ENCODE peak calls at places on chromosomes 1 and 21, in eight cellular contexts. One of them, this sample, is unnamed.
A peak's percentile ranks its signal among the peaks of the same experiment; 100 is the strongest.

GRCh38 chr1:52054496-52055065 is 410 bp downstream of the TXNDC12 start:
- DNase-seq in astrocyte of the cerebellum: no peak
- DNase-seq in psoas muscle: no peak
- DNase-seq in AG10803: no peak
- DNase-seq in fibroblast of pulmonary artery: no peak
- DNase-seq in pancreas: no peak
- DNase-seq in endothelial cell: no peak
- DNase-seq in fibroblast of the aortic adventitia: no peak
- DNase-seq in this sample: no peak

GRCh38 chr1:43919906-43920305 is 13.7 kb upstream of the ARTN start:
- DNase-seq in astrocyte of the cerebellum: no peak
- DNase-seq in pancreas: no peak
- DNase-seq in psoas muscle: no peak
- DNase-seq in endothelial cell: no peak
- DNase-seq in fibroblast of the aortic adventitia: no peak
- DNase-seq in AG10803: no peak
- DNase-seq in fibroblast of pulmonary artery: no peak
- DNase-seq in this sample: no peak

GRCh38 chr1:70528591-70529333 is 117.7 kb downstream of the CTH start:
- DNase-seq in fibroblast of pulmonary artery: peak; percentile 47
- DNase-seq in astrocyte of the cerebellum: no peak
- DNase-seq in psoas muscle: no peak
- DNase-seq in endothelial cell: peak; percentile 38
- DNase-seq in pancreas: no peak
- DNase-seq in AG10803: peak; percentile 36
- DNase-seq in fibroblast of the aortic adventitia: peak; percentile 56
- DNase-seq in this sample: peak; percentile 35

GRCh38 chr1:51044834-51045233 is 57.2 kb upstream of the C1orf185 start:
- DNase-seq in fibroblast of pulmonary artery: peak; percentile 41
- DNase-seq in psoas muscle: no peak
- DNase-seq in AG10803: peak; percentile 43
- DNase-seq in astrocyte of the cerebellum: no peak
- DNase-seq in pancreas: no peak
- DNase-seq in fibroblast of the aortic adventitia: peak; percentile 47
- DNase-seq in endothelial cell: no peak
- DNase-seq in this sample: no peak

GRCh38 chr1:117618450-117619122 is 12.7 kb downstream of the TENT5C start:
- DNase-seq in pancreas: no peak
- DNase-seq in astrocyte of the cerebellum: no peak
- DNase-seq in endothelial cell: no peak
- DNase-seq in psoas muscle: no peak
- DNase-seq in fibroblast of the aortic adventitia: no peak
- DNase-seq in AG10803: no peak
- DNase-seq in fibroblast of pulmonary artery: no peak
- DNase-seq in this sample: no peak

GRCh38 chr1:71001627-71002026 is 46.0 kb downstream of the PTGER3 start:
- DNase-seq in fibroblast of pulmonary artery: peak; percentile 10
- DNase-seq in astrocyte of the cerebellum: no peak
- DNase-seq in AG10803: peak; percentile 11
- DNase-seq in endothelial cell: no peak
- DNase-seq in fibroblast of the aortic adventitia: no peak
- DNase-seq in psoas muscle: no peak
- DNase-seq in pancreas: no peak
- DNase-seq in this sample: no peak

GRCh38 chr1:181174860-181175259 is 86.4 kb downstream of the IER5 start:
- DNase-seq in fibroblast of pulmonary artery: no peak
- DNase-seq in pancreas: no peak
- DNase-seq in endothelial cell: no peak
- DNase-seq in astrocyte of the cerebellum: no peak
- DNase-seq in AG10803: no peak
- DNase-seq in fibroblast of the aortic adventitia: no peak
- DNase-seq in psoas muscle: no peak
- DNase-seq in this sample: no peak

GRCh38 chr1:22662318-22662717 is 9.3 kb downstream of the C1QB start:
- DNase-seq in pancreas: no peak
- DNase-seq in endothelial cell: no peak
- DNase-seq in astrocyte of the cerebellum: no peak
- DNase-seq in psoas muscle: no peak
- DNase-seq in fibroblast of the aortic adventitia: no peak
- DNase-seq in AG10803: no peak
- DNase-seq in fibroblast of pulmonary artery: no peak
- DNase-seq in this sample: no peak

GRCh38 chr21:45266518-45267389 is 20.9 kb downstream of the POFUT2 start:
- DNase-seq in AG10803: peak; percentile 30
- DNase-seq in pancreas: no peak
- DNase-seq in psoas muscle: no peak
- DNase-seq in endothelial cell: no peak
- DNase-seq in fibroblast of pulmonary artery: no peak
- DNase-seq in fibroblast of the aortic adventitia: no peak
- DNase-seq in astrocyte of the cerebellum: no peak
- DNase-seq in this sample: no peak

GRCh38 chr1:156859523-156860112 is 701 bp upstream of the INSRR start:
- DNase-seq in fibroblast of pulmonary artery: peak; percentile 17
- DNase-seq in psoas muscle: no peak
- DNase-seq in AG10803: peak; percentile 9
- DNase-seq in pancreas: peak; percentile 78
- DNase-seq in endothelial cell: no peak
- DNase-seq in astrocyte of the cerebellum: no peak
- DNase-seq in fibroblast of the aortic adventitia: peak; percentile 26
- DNase-seq in this sample: peak; percentile 37

GRCh38 chr1:210233495-210234253 is 1.1 kb downstream of the SERTAD4 start:
- DNase-seq in AG10803: peak; percentile 68
- DNase-seq in fibroblast of pulmonary artery: peak; percentile 73
- DNase-seq in astrocyte of the cerebellum: peak; percentile 62
- DNase-seq in pancreas: peak; percentile 75
- DNase-seq in psoas muscle: no peak
- DNase-seq in fibroblast of the aortic adventitia: peak; percentile 74
- DNase-seq in endothelial cell: peak; percentile 49
- DNase-seq in this sample: peak; percentile 31

GRCh38 chr21:28336299-28336698 is 656.4 kb downstream of the LTN1 start:
- DNase-seq in fibroblast of the aortic adventitia: peak; percentile 98
- DNase-seq in astrocyte of the cerebellum: peak; percentile 63
- DNase-seq in pancreas: no peak
- DNase-seq in endothelial cell: no peak
- DNase-seq in psoas muscle: no peak
- DNase-seq in fibroblast of pulmonary artery: peak; percentile 92
- DNase-seq in AG10803: peak; percentile 91
- DNase-seq in this sample: no peak

GRCh38 chr21:36985761-36986594 is 19.5 kb upstream of the HLCS start:
- DNase-seq in astrocyte of the cerebellum: no peak
- DNase-seq in endothelial cell: no peak
- DNase-seq in AG10803: no peak
- DNase-seq in psoas muscle: no peak
- DNase-seq in fibroblast of the aortic adventitia: no peak
- DNase-seq in fibroblast of pulmonary artery: no peak
- DNase-seq in pancreas: no peak
- DNase-seq in this sample: no peak

GRCh38 chr1:158331431-158331830 is at the start of gene CD1B:
- DNase-seq in endothelial cell: no peak
- DNase-seq in astrocyte of the cerebellum: no peak
- DNase-seq in fibroblast of pulmonary artery: no peak
- DNase-seq in AG10803: no peak
- DNase-seq in pancreas: no peak
- DNase-seq in fibroblast of the aortic adventitia: no peak
- DNase-seq in psoas muscle: no peak
- DNase-seq in this sample: no peak

GRCh38 chr1:183416850-183417690 is 1.1 kb downstream of the NMNAT2 start:
- DNase-seq in fibroblast of the aortic adventitia: peak; percentile 60
- DNase-seq in astrocyte of the cerebellum: peak; percentile 27
- DNase-seq in psoas muscle: peak; percentile 76
- DNase-seq in endothelial cell: peak; percentile 90
- DNase-seq in fibroblast of pulmonary artery: peak; percentile 70
- DNase-seq in pancreas: peak; percentile 85
- DNase-seq in AG10803: peak; percentile 39
- DNase-seq in this sample: peak; percentile 78

GRCh38 chr1:103110701-103111100 is 2.4 kb upstream of the COL11A1 start:
- DNase-seq in fibroblast of pulmonary artery: no peak
- DNase-seq in fibroblast of the aortic adventitia: no peak
- DNase-seq in AG10803: no peak
- DNase-seq in astrocyte of the cerebellum: no peak
- DNase-seq in pancreas: no peak
- DNase-seq in psoas muscle: no peak
- DNase-seq in endothelial cell: no peak
- DNase-seq in this sample: no peak

GRCh38 chr1:24909388-24909898 is 20.6 kb downstream of the RUNX3 start:
- DNase-seq in fibroblast of the aortic adventitia: peak; percentile 80
- DNase-seq in pancreas: peak; percentile 37
- DNase-seq in psoas muscle: no peak
- DNase-seq in astrocyte of the cerebellum: peak; percentile 36
- DNase-seq in endothelial cell: peak; percentile 74
- DNase-seq in AG10803: peak; percentile 49
- DNase-seq in fibroblast of pulmonary artery: peak; percentile 85
- DNase-seq in this sample: peak; percentile 60

GRCh38 chr1:7899741-7900140 is 40.9 kb downstream of the TNFRSF9 start:
- DNase-seq in endothelial cell: no peak
- DNase-seq in psoas muscle: no peak
- DNase-seq in fibroblast of the aortic adventitia: peak; percentile 34
- DNase-seq in astrocyte of the cerebellum: peak; percentile 47
- DNase-seq in AG10803: peak; percentile 47
- DNase-seq in fibroblast of pulmonary artery: peak; percentile 43
- DNase-seq in pancreas: no peak
- DNase-seq in this sample: no peak

GRCh38 chr1:155864393-155864792 is 5.0 kb downstream of the SYT11 start:
- DNase-seq in astrocyte of the cerebellum: no peak
- DNase-seq in endothelial cell: no peak
- DNase-seq in pancreas: no peak
- DNase-seq in AG10803: no peak
- DNase-seq in fibroblast of the aortic adventitia: no peak
- DNase-seq in psoas muscle: no peak
- DNase-seq in fibroblast of pulmonary artery: no peak
- DNase-seq in this sample: no peak

DNA sequence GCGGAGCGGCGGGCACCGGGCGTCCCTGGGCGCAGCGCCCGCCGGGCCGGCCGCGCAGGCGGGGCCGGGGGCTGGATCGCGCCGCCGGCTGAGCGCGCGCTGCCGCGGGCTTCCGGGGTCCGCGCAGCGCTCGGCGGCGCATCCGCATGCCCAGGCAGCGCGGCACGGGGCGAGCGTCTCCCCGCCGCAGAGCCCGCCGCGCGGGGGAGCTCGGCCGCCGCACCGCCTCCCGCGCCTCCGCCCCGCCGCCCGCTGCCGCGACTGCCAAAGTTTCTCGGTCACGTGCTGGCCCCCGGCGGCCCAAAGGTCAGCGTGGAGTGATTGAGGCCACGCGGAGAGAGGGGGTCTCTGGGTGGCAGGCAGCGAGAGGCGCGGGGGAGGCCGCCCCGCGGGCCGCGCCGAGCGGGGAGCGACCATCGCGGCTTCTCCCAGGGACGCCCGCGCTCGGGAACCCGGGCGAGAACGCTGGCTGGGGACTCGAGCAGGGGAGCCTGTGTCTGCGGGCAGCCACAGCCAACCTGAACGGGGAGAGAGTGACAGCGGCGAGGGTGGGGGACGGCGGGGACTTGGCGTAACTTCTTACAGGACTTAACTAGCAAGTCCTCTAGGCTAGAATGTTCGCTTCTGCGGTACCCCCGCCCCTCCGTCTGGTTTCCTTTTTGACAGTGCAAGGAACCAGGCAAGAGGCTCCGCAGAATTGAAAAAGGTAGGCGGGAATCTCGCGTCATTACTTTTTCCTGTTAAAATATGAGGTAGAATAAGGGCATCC is at the start of gene ILDR2:
- DNase-seq in fibroblast of pulmonary artery: peak; percentile 21
- DNase-seq in psoas muscle: peak; percentile 66
- DNase-seq in pancreas: peak; percentile 83
- DNase-seq in fibroblast of the aortic adventitia: peak; percentile 28
- DNase-seq in astrocyte of the cerebellum: peak; percentile 22
- DNase-seq in endothelial cell: peak; percentile 44
- DNase-seq in AG10803: peak; percentile 12
- DNase-seq in this sample: peak; percentile 43
- TF ChIP-seq CTCF in fibroblast of pulmonary artery: no peak
- TF ChIP-seq CTCF in psoas muscle: peak; percentile 11
- TF ChIP-seq CTCF in pancreas: no peak
- TF ChIP-seq CTCF in fibroblast of the aortic adventitia: no peak
- TF ChIP-seq CTCF in astrocyte of the cerebellum: no peak
- TF ChIP-seq CTCF in endothelial cell: no peak
- TF ChIP-seq CTCF in AG10803: no peak
- TF ChIP-seq CTCF in this sample: no peak

GRCh38 chr1:215606564-215607168 is 39.6 kb downstream of the KCTD3 start:
- DNase-seq in pancreas: no peak
- DNase-seq in fibroblast of the aortic adventitia: peak; percentile 43
- DNase-seq in AG10803: peak; percentile 20
- DNase-seq in astrocyte of the cerebellum: no peak
- DNase-seq in endothelial cell: no peak
- DNase-seq in psoas muscle: no peak
- DNase-seq in fibroblast of pulmonary artery: peak; percentile 42
- DNase-seq in this sample: no peak
- TF ChIP-seq CTCF in pancreas: no peak
- TF ChIP-seq CTCF in fibroblast of the aortic adventitia: peak; percentile 48
- TF ChIP-seq CTCF in AG10803: peak; percentile 60
- TF ChIP-seq CTCF in astrocyte of the cerebellum: no peak
- TF ChIP-seq CTCF in endothelial cell: peak; percentile 65
- TF ChIP-seq CTCF in psoas muscle: peak; percentile 40
- TF ChIP-seq CTCF in fibroblast of pulmonary artery: peak; percentile 39
- TF ChIP-seq CTCF in this sample: peak; percentile 75

DNA sequence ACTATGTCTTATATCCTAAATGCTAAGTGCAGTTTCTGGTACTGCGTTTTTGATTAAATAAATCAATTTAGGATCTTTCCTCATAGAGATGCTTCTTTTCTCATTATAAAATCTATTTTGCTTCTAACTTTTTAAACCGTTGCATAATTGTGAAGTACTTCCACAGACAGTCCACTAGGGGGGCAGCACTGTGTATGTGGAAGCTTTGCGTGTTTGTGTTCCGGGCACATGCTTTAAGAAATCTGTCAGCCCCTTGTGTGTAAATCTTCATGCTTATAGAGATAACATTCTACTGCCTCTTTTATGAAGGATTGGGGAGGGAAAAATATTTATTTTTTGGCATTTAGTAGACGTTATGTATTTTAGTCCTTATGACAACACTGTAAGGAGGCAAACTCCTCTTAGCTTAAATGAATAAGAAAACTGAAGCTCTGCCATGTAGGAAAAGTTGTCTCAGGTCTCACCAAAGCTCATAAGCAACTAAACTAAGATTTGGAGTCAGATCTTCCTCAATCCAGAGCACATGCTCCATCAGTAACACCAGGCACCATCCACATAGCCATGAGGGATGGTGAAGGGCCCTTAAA is 157.3 kb upstream of the PTGFR start:
- DNase-seq in pancreas: no peak
- DNase-seq in AG10803: peak; percentile 45
- DNase-seq in endothelial cell: no peak
- DNase-seq in fibroblast of the aortic adventitia: peak; percentile 78
- DNase-seq in astrocyte of the cerebellum: no peak
- DNase-seq in fibroblast of pulmonary artery: peak; percentile 71
- DNase-seq in psoas muscle: no peak
- DNase-seq in this sample: peak; percentile 4
- TF ChIP-seq CTCF in pancreas: peak; percentile 27
- TF ChIP-seq CTCF in AG10803: peak; percentile 61
- TF ChIP-seq CTCF in endothelial cell: peak; percentile 92
- TF ChIP-seq CTCF in fibroblast of the aortic adventitia: peak; percentile 67
- TF ChIP-seq CTCF in astrocyte of the cerebellum: peak; percentile 71
- TF ChIP-seq CTCF in fibroblast of pulmonary artery: peak; percentile 94
- TF ChIP-seq CTCF in psoas muscle: peak; percentile 24
- TF ChIP-seq CTCF in this sample: peak; percentile 78

DNA sequence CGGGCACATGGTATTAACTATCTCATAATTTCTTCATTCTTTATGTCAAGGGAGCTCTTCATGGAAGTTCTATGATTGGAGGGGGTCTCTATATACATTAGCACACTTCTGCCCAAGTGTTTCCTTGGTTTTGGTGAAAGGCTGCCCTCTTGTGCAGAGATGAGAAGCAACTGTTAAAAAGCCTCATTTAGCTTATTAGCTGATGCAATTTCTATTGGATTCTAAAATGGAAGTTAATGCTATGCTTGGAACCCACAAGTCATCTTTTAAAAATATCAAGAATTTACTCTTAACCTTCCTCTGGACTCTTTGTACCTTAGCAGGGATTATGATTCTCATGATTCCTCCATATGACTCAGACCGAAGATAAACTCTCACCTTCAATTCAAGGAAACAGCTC is 328.9 kb downstream of the PTBP2 start:
- DNase-seq in pancreas: no peak
- DNase-seq in psoas muscle: no peak
- DNase-seq in astrocyte of the cerebellum: peak; percentile 28
- DNase-seq in fibroblast of pulmonary artery: peak; percentile 69
- DNase-seq in AG10803: peak; percentile 37
- DNase-seq in endothelial cell: peak; percentile 7
- DNase-seq in fibroblast of the aortic adventitia: peak; percentile 52
- DNase-seq in this sample: no peak
- TF ChIP-seq CTCF in pancreas: no peak
- TF ChIP-seq CTCF in psoas muscle: no peak
- TF ChIP-seq CTCF in astrocyte of the cerebellum: peak; percentile 66
- TF ChIP-seq CTCF in fibroblast of pulmonary artery: peak; percentile 55
- TF ChIP-seq CTCF in AG10803: peak; percentile 47
- TF ChIP-seq CTCF in endothelial cell: no peak
- TF ChIP-seq CTCF in fibroblast of the aortic adventitia: peak; percentile 40
- TF ChIP-seq CTCF in this sample: peak; percentile 42